ENCODE peak calls at places on chromosome 16, in nine cellular contexts. G is cardiac muscle cell, D is hepatocyte, T is GM12865, N is uterus, V is endothelial cell, A is neural progenitor cell, F is left ventricle myocardium inferior, J is BJ. I is an unnamed sample.

GRCh38 chr16:23182675-23183485 is at the start of gene SCNN1G:
- DNase-seq in J (no peak), A (peak; percentile 55), F (peak; percentile 16), V (peak; percentile 25), T (peak; percentile 16), N (peak; percentile 12), D (peak; percentile 16), G (no peak), I (peak; percentile 14)

GRCh38 chr16:22844426-22844825 is 30.5 kb downstream of the HS3ST2 start:
- DNase-seq in A (no peak), F (no peak), J (no peak), T (peak; percentile 11), G (no peak), N (no peak), V (no peak), D (no peak), I (no peak)

GRCh38 chr16:15427648-15428239 is 6.6 kb upstream of the BMERB1 start:
- DNase-seq in F (peak; percentile 72), D (peak; percentile 57), N (peak; percentile 83), T (peak; percentile 45), J (no peak), G (peak; percentile 87), V (peak; percentile 38), A (peak; percentile 45), I (peak; percentile 60)

GRCh38 chr16:49521706-49522325 is 148.2 kb downstream of the C16orf78 start:
- DNase-seq in F (no peak), V (no peak), N (no peak), D (no peak), J (no peak), G (no peak), T (no peak), A (no peak), I (no peak)

GRCh38 chr16:70375636-70376611 is 29.2 kb downstream of the DDX19A start:
- DNase-seq in T (no peak), F (no peak), D (no peak), V (no peak), G (no peak), N (no peak), J (no peak), A (no peak), I (no peak)

GRCh38 chr16:30985401-30986128 is 558 bp downstream of the HSD3B7 start:
- DNase-seq in G (no peak), N (peak; percentile 37), J (no peak), V (no peak), T (no peak), D (peak; percentile 80), A (peak; percentile 62), F (no peak), I (peak; percentile 91)

GRCh38 chr16:3304370-3304769 is 860 bp downstream of the TIGD7 start:
- DNase-seq in V (no peak), T (no peak), G (peak; percentile 27), F (no peak), N (no peak), A (no peak), J (no peak), D (no peak), I (no peak)

GRCh38 chr16:87392823-87393679 is 915 bp downstream of the MAP1LC3B start:
- DNase-seq in N (peak; percentile 44), J (no peak), G (peak; percentile 48), V (peak; percentile 53), A (peak; percentile 68), D (peak; percentile 67), T (peak; percentile 40), F (peak; percentile 34), I (peak; percentile 42)

GRCh38 chr16:8260140-8260539 is 330.2 kb downstream of the TMEM114 start:
- DNase-seq in T (no peak), A (no peak), D (no peak), G (no peak), N (no peak), F (no peak), J (no peak), V (no peak), I (no peak)

GRCh38 chr16:31458073-31458834 is 1.0 kb upstream of the ARMC5 start:
- DNase-seq in J (no peak), D (peak; percentile 76), N (no peak), F (no peak), G (peak; percentile 60), T (peak; percentile 82), V (peak; percentile 35), A (peak; percentile 69), I (peak; percentile 77)

GRCh38 chr16:54355251-54355650 is 68.7 kb upstream of the IRX3 start:
- DNase-seq in J (no peak), F (no peak), V (no peak), A (no peak), G (peak; percentile 39), T (no peak), N (no peak), D (no peak), I (no peak)

GRCh38 chr16:70778901-70779309 is 22.1 kb downstream of the VAC14 start:
- DNase-seq in F (peak; percentile 49), J (peak; percentile 67), T (no peak), N (peak; percentile 89), A (peak; percentile 92), D (peak; percentile 88), V (peak; percentile 58), G (peak; percentile 86), I (no peak)

GRCh38 chr16:3147046-3147756 is 12.4 kb downstream of the ZNF213 start:
- DNase-seq in J (no peak), V (no peak), A (no peak), F (no peak), T (no peak), N (no peak), D (no peak), G (no peak), I (no peak)

GRCh38 chr16:78035012-78035411 is 12.7 kb downstream of the CLEC3A start:
- DNase-seq in N (no peak), F (no peak), J (no peak), A (no peak), V (no peak), D (no peak), T (no peak), G (no peak), I (no peak)

GRCh38 chr16:46822270-46822669 is 8.7 kb downstream of the C16orf87 start:
- DNase-seq in A (no peak), T (peak; percentile 83), J (no peak), D (no peak), F (no peak), N (no peak), V (no peak), G (peak; percentile 48), I (no peak)

GRCh38 chr16:57677622-57678369 is 9.7 kb downstream of the ADGRG3 start:
- DNase-seq in T (no peak), D (no peak), G (no peak), F (peak; percentile 35), V (no peak), N (no peak), A (no peak), J (no peak), I (no peak)
- TF ChIP-seq CTCF in T (no peak), D (no peak), G (no peak), F (no peak), V (no peak), N (no peak), A (no peak), J (no peak), I (no peak)

DNA sequence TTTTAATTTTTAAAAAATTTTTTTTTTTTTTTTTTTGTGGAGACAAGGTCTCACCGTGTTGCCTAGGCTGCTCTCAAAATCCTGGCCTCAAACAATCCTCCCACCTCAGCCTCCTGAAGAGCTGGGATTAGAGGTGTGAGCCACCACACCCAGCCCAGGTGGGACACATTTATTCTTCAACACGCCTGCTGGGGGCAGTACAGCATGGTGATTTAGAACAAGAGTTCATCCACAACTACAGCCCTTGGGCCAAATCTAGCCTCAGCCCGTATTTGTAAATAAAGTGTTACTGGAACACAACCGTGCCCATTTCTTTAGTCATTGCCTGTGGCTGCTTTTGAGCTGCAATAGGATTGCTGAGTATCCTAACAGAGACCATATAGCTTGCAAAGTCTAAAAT is 92.8 kb downstream of the KATNIP start:
- DNase-seq in D (no peak), G (peak; percentile 39), J (no peak), F (no peak), T (peak; percentile 28), V (no peak), N (no peak), A (peak; percentile 51), I (peak; percentile 15)
- TF ChIP-seq CTCF in D (no peak), G (peak; percentile 20), J (peak; percentile 10), F (peak; percentile 39), T (peak; percentile 13), V (peak; percentile 26), N (no peak), A (peak; percentile 47), I (no peak)

DNA sequence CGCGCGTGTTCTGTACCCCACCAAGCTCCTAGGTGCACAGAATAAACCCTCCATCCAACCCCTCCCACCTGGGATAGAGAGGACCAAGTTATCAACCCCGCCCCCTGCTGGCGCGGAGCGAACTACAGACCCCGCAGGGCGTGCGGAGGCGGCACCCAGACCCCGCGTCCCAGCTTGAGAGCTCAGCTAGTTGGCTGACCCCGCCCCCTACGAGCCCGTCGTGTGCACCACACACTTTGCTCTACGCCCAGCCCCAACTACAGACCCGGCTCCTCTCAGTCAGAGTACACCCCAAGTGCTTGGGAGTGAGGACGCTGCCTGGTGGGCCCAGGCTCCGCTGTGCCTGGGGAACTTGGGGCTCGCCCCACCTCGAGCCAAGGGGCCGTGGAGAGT is 1.5 kb downstream of the GRIN2A start:
- DNase-seq in G (peak; percentile 4), V (peak; percentile 80), J (no peak), A (peak; percentile 91), T (peak; percentile 51), N (peak; percentile 33), F (no peak), D (peak; percentile 70), I (peak; percentile 52)
- TF ChIP-seq CTCF in G (peak; percentile 24), V (peak; percentile 25), J (peak; percentile 48), A (peak; percentile 74), T (peak; percentile 52), N (peak; percentile 17), F (peak; percentile 49), D (peak; percentile 54), I (peak; percentile 59)

GRCh38 chr16:86224629-86225028 is 285.7 kb upstream of the FOXF1 start:
- DNase-seq in A (no peak), J (no peak), T (no peak), N (no peak), V (no peak), F (no peak), D (no peak), G (no peak), I (no peak)

GRCh38 chr16:86222965-86223551 is 287.3 kb upstream of the FOXF1 start:
- DNase-seq in A (no peak), D (peak; percentile 44), G (peak; percentile 78), J (peak; percentile 94), V (no peak), T (no peak), N (no peak), F (no peak), I (no peak)

GRCh38 chr16:86222541-86222940 is 287.8 kb upstream of the FOXF1 start:
- DNase-seq in D (peak; percentile 58), V (no peak), G (peak; percentile 42), T (no peak), N (no peak), F (no peak), A (peak; percentile 27), J (peak; percentile 14), I (no peak)

GRCh38 chr16:86225905-86226371 is 284.4 kb upstream of the FOXF1 start:
- DNase-seq in T (no peak), J (no peak), G (no peak), A (no peak), N (no peak), F (no peak), D (no peak), V (no peak), I (no peak)

DNA sequence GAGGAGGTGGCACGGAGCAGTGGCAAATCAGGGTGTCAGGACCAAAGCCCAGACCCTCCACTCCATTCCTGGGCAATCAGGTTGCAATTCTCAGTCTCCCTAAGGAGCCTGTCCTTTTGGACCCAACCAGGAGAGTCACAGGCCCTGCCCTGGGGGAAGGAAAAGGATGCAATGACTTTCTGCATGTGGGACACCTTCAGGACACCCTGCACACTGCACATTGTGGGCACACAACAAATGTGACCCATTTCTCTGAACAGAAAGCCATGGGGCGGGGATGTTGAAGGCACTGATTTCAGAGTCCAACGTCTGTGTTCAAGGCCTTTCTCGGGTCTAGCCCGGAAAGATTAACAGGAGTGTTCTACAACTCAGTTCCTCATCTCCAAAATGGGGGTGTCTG is 286.2 kb upstream of the FOXF1 start:
- DNase-seq in A (no peak), V (no peak), N (no peak), G (no peak), T (no peak), F (no peak), D (no peak), J (no peak), I (no peak)
- TF ChIP-seq CTCF in A (no peak), V (no peak), N (no peak), G (peak; percentile 3), T (no peak), F (no peak), D (no peak), J (peak; percentile 24), I (peak; percentile 11)

I was measured in Calu3.